ENCODE peak calls at places on chromosomes 11 and 22, in six cellular contexts. One of them, this sample, is unnamed. For H3K4me1, the result is how much of the 10 kb centered on the place peaks cover.

GRCh38 chr22:48811885-48812284 is 1015.8 kb downstream of the BRD1 start:
- DNase-seq in neuronal stem cell: no peak
- DNase-seq in H1: no peak
- DNase-seq in trophoblast cell: no peak
- DNase-seq in IMR-90: no peak
- DNase-seq in mesenchymal stem cell: no peak
- DNase-seq in this sample: no peak

GRCh38 chr11:91804057-91804456 is 420.6 kb upstream of the FAT3 start:
- DNase-seq in neuronal stem cell: no peak
- DNase-seq in mesenchymal stem cell: peak
- DNase-seq in trophoblast cell: peak
- DNase-seq in H1: peak
- DNase-seq in IMR-90: no peak
- DNase-seq in this sample: peak

GRCh38 chr11:92131289-92131890 is 93.2 kb upstream of the FAT3 start:
- DNase-seq in IMR-90: no peak
- DNase-seq in neuronal stem cell: no peak
- DNase-seq in H1: no peak
- DNase-seq in trophoblast cell: no peak
- DNase-seq in mesenchymal stem cell: peak
- DNase-seq in this sample: no peak

GRCh38 chr11:48134221-48134922 is 82.2 kb upstream of the OR4B1 start:
- DNase-seq in IMR-90: no peak
- DNase-seq in H1: no peak
- DNase-seq in neuronal stem cell: no peak
- DNase-seq in trophoblast cell: peak
- DNase-seq in mesenchymal stem cell: no peak
- DNase-seq in this sample: no peak

GRCh38 chr22:32708835-32709234 is 92.7 kb upstream of the TIMP3 start:
- DNase-seq in mesenchymal stem cell: no peak
- DNase-seq in H1: no peak
- DNase-seq in trophoblast cell: peak
- DNase-seq in IMR-90: peak
- DNase-seq in neuronal stem cell: no peak
- DNase-seq in this sample: no peak

GRCh38 chr11:27720277-27720830 is 20.1 kb upstream of the BDNF start:
- DNase-seq in IMR-90: peak
- DNase-seq in neuronal stem cell: peak
- DNase-seq in trophoblast cell: peak
- DNase-seq in mesenchymal stem cell: peak
- DNase-seq in H1: peak
- DNase-seq in this sample: peak

GRCh38 chr11:13344818-13345217 is 67.2 kb downstream of the BMAL1 start:
- DNase-seq in trophoblast cell: no peak
- DNase-seq in mesenchymal stem cell: no peak
- DNase-seq in IMR-90: no peak
- DNase-seq in H1: no peak
- DNase-seq in neuronal stem cell: no peak
- DNase-seq in this sample: no peak

GRCh38 chr11:126461096-126461440 is 105.6 kb downstream of the ST3GAL4 start:
- DNase-seq in mesenchymal stem cell: no peak
- DNase-seq in H1: no peak
- DNase-seq in trophoblast cell: no peak
- DNase-seq in IMR-90: no peak
- DNase-seq in neuronal stem cell: no peak
- DNase-seq in this sample: no peak

GRCh38 chr11:9868641-9869040 is 204.8 kb downstream of the SWAP70 start:
- DNase-seq in neuronal stem cell: no peak
- DNase-seq in trophoblast cell: peak
- DNase-seq in H1: no peak
- DNase-seq in mesenchymal stem cell: no peak
- DNase-seq in IMR-90: no peak
- DNase-seq in this sample: no peak

GRCh38 chr11:35235498-35235897 is 96.5 kb downstream of the CD44 start:
- DNase-seq in mesenchymal stem cell: no peak
- DNase-seq in trophoblast cell: no peak
- DNase-seq in H1: no peak
- DNase-seq in IMR-90: no peak
- DNase-seq in neuronal stem cell: no peak
- DNase-seq in this sample: no peak

GRCh38 chr11:75606099-75606498 is 44.0 kb downstream of the SERPINH1 start:
- DNase-seq in IMR-90: no peak
- DNase-seq in trophoblast cell: no peak
- DNase-seq in H1: no peak
- DNase-seq in neuronal stem cell: no peak
- DNase-seq in mesenchymal stem cell: no peak
- DNase-seq in this sample: no peak

GRCh38 chr11:115170133-115170815 is 333.9 kb downstream of the CADM1 start:
- DNase-seq in trophoblast cell: peak
- DNase-seq in H1: peak
- DNase-seq in IMR-90: peak
- DNase-seq in mesenchymal stem cell: peak
- DNase-seq in neuronal stem cell: peak
- DNase-seq in this sample: no peak

GRCh38 chr22:46359362-46359761 is 23.8 kb downstream of the TRMU start:
- DNase-seq in IMR-90: no peak
- DNase-seq in H1: no peak
- DNase-seq in trophoblast cell: no peak
- DNase-seq in mesenchymal stem cell: no peak
- DNase-seq in neuronal stem cell: no peak
- DNase-seq in this sample: no peak

GRCh38 chr11:87301785-87302540 is 264.2 kb downstream of the TMEM135 start:
- DNase-seq in IMR-90: peak
- DNase-seq in H1: no peak
- DNase-seq in trophoblast cell: no peak
- DNase-seq in neuronal stem cell: no peak
- DNase-seq in mesenchymal stem cell: no peak
- DNase-seq in this sample: no peak

GRCh38 chr11:18204220-18204619 is 31.6 kb downstream of the MRGPRX4 start:
- DNase-seq in trophoblast cell: no peak
- DNase-seq in mesenchymal stem cell: no peak
- DNase-seq in neuronal stem cell: no peak
- DNase-seq in IMR-90: no peak
- DNase-seq in H1: no peak
- DNase-seq in this sample: no peak

GRCh38 chr22:45262931-45263789 is 21.6 kb upstream of the UPK3A start:
- DNase-seq in IMR-90: no peak
- DNase-seq in mesenchymal stem cell: no peak
- DNase-seq in neuronal stem cell: no peak
- DNase-seq in trophoblast cell: peak
- DNase-seq in H1: no peak
- DNase-seq in this sample: no peak

GRCh38 chr22:38078046-38078840 is 5.7 kb downstream of the SLC16A8 start:
- DNase-seq in IMR-90: no peak
- DNase-seq in trophoblast cell: no peak
- DNase-seq in neuronal stem cell: no peak
- DNase-seq in H1: no peak
- DNase-seq in mesenchymal stem cell: no peak
- DNase-seq in this sample: no peak

GRCh38 chr11:134664863-134665535 is 253.0 kb upstream of the B3GAT1 start:
- DNase-seq in mesenchymal stem cell: no peak
- DNase-seq in neuronal stem cell: no peak
- DNase-seq in H1: peak
- DNase-seq in trophoblast cell: no peak
- DNase-seq in IMR-90: no peak
- DNase-seq in this sample: no peak

GRCh38 chr22:43313497-43314474 is 29.4 kb downstream of the SCUBE1 start:
- DNase-seq in mesenchymal stem cell: peak
- DNase-seq in IMR-90: no peak
- DNase-seq in trophoblast cell: peak
- DNase-seq in neuronal stem cell: no peak
- DNase-seq in H1: no peak
- DNase-seq in this sample: no peak

GRCh38 chr11:71946144-71946571 is 17.3 kb downstream of the RNF121 start:
- DNase-seq in neuronal stem cell: no peak
- DNase-seq in H1: no peak
- DNase-seq in trophoblast cell: peak
- DNase-seq in mesenchymal stem cell: peak
- DNase-seq in IMR-90: peak
- DNase-seq in this sample: no peak

GRCh38 chr11:88338223-88338661 is 706 bp upstream of the CTSC start:
- DNase-seq in trophoblast cell: peak
- DNase-seq in H1: no peak
- DNase-seq in mesenchymal stem cell: peak
- DNase-seq in IMR-90: peak
- DNase-seq in neuronal stem cell: no peak
- DNase-seq in this sample: no peak

GRCh38 chr22:38034278-38034882 is 22.8 kb upstream of the PICK1 start:
- DNase-seq in H1: peak
- DNase-seq in mesenchymal stem cell: peak
- DNase-seq in IMR-90: peak
- DNase-seq in neuronal stem cell: peak
- DNase-seq in trophoblast cell: peak
- DNase-seq in this sample: peak

GRCh38 chr22:23670378-23671295 is 20.2 kb upstream of the RGL4 start:
- DNase-seq in trophoblast cell: no peak
- DNase-seq in IMR-90: no peak
- DNase-seq in mesenchymal stem cell: no peak
- DNase-seq in neuronal stem cell: no peak
- DNase-seq in H1: no peak
- DNase-seq in this sample: no peak

DNA sequence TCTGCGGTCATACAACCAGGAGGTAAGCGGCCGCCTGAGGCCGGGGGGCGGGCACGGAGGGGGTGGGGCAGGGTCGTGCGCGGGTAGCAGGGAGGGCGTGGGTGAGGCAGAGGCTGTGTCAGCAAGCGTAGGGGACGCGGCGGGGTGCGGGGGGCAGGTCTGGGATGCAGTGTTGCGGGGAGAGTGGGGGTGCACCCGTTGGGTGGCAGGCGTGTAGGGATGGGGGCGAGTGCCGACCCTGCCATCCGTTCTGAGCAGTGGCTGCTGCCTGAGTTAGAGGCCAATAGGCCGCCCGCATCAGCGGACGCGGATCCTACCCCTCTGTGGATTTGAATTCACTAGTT is 1.4 kb downstream of the RIC8A start:
- DNase-seq in mesenchymal stem cell: no peak
- DNase-seq in neuronal stem cell: no peak
- DNase-seq in trophoblast cell: peak
- DNase-seq in H1: no peak
- DNase-seq in IMR-90: no peak
- DNase-seq in this sample: no peak
- H3K4me1 ChIP-seq in mesenchymal stem cell: half or more
- H3K4me1 ChIP-seq in neuronal stem cell: under half
- H3K4me1 ChIP-seq in trophoblast cell: under half
- H3K4me1 ChIP-seq in H1: under half
- H3K4me1 ChIP-seq in IMR-90: under half
- H3K4me1 ChIP-seq in this sample: under half

GRCh38 chr11:65165847-65166317 is 4.2 kb upstream of the SPDYC start:
- DNase-seq in trophoblast cell: no peak
- DNase-seq in neuronal stem cell: no peak
- DNase-seq in H1: no peak
- DNase-seq in mesenchymal stem cell: no peak
- DNase-seq in IMR-90: no peak
- DNase-seq in this sample: no peak
- H4K91ac ChIP-seq in trophoblast cell: no peak
- H4K91ac ChIP-seq in neuronal stem cell: no peak
- H4K91ac ChIP-seq in H1: no peak
- H4K91ac ChIP-seq in mesenchymal stem cell: no peak
- H4K91ac ChIP-seq in IMR-90: peak
- H4K91ac ChIP-seq in this sample: no peak

GRCh38 chr11:76801736-76802135 is 18.6 kb downstream of the TSKU start:
- DNase-seq in mesenchymal stem cell: peak
- DNase-seq in H1: no peak
- DNase-seq in neuronal stem cell: no peak
- DNase-seq in trophoblast cell: no peak
- DNase-seq in IMR-90: peak
- DNase-seq in this sample: no peak

GRCh38 chr11:76803023-76803422 is 19.9 kb downstream of the TSKU start:
- DNase-seq in IMR-90: peak
- DNase-seq in H1: no peak
- DNase-seq in neuronal stem cell: no peak
- DNase-seq in mesenchymal stem cell: peak
- DNase-seq in trophoblast cell: peak
- DNase-seq in this sample: no peak

GRCh38 chr11:76802151-76802550 is 19.0 kb downstream of the TSKU start:
- DNase-seq in mesenchymal stem cell: peak
- DNase-seq in neuronal stem cell: no peak
- DNase-seq in trophoblast cell: no peak
- DNase-seq in IMR-90: no peak
- DNase-seq in H1: peak
- DNase-seq in this sample: no peak

GRCh38 chr11:76803811-76804600 is 20.9 kb downstream of the TSKU start:
- DNase-seq in H1: no peak
- DNase-seq in mesenchymal stem cell: peak
- DNase-seq in neuronal stem cell: no peak
- DNase-seq in IMR-90: peak
- DNase-seq in trophoblast cell: no peak
- DNase-seq in this sample: no peak

GRCh38 chr11:76802621-76803020 is 19.5 kb downstream of the TSKU start:
- DNase-seq in IMR-90: no peak
- DNase-seq in mesenchymal stem cell: no peak
- DNase-seq in trophoblast cell: no peak
- DNase-seq in H1: peak
- DNase-seq in neuronal stem cell: no peak
- DNase-seq in this sample: no peak
- H3K4me1 ChIP-seq in IMR-90: under half
- H3K4me1 ChIP-seq in mesenchymal stem cell: under half
- H3K4me1 ChIP-seq in trophoblast cell: under half
- H3K4me1 ChIP-seq in H1: under half
- H3K4me1 ChIP-seq in neuronal stem cell: under half
- H3K4me1 ChIP-seq in this sample: under half

GRCh38 chr11:65083834-65084597 is at the start of the genes CDCA5 and ZFPL1:
- DNase-seq in trophoblast cell: peak
- DNase-seq in H1: peak
- DNase-seq in IMR-90: peak
- DNase-seq in mesenchymal stem cell: peak
- DNase-seq in neuronal stem cell: peak
- DNase-seq in this sample: peak
- H4K91ac ChIP-seq in trophoblast cell: peak
- H4K91ac ChIP-seq in H1: peak
- H4K91ac ChIP-seq in IMR-90: peak
- H4K91ac ChIP-seq in mesenchymal stem cell: peak
- H4K91ac ChIP-seq in neuronal stem cell: no peak
- H4K91ac ChIP-seq in this sample: no peak

GRCh38 chr11:124754710-124755109 is 2.7 kb upstream of the VSIG2 start:
- DNase-seq in neuronal stem cell: no peak
- DNase-seq in trophoblast cell: no peak
- DNase-seq in H1: no peak
- DNase-seq in mesenchymal stem cell: no peak
- DNase-seq in IMR-90: no peak
- DNase-seq in this sample: no peak
- H3K4me1 ChIP-seq in neuronal stem cell: under half
- H3K4me1 ChIP-seq in trophoblast cell: under half
- H3K4me1 ChIP-seq in H1: under half
- H3K4me1 ChIP-seq in mesenchymal stem cell: under half
- H3K4me1 ChIP-seq in IMR-90: under half
- H3K4me1 ChIP-seq in this sample: under half

GRCh38 chr11:123083623-123084029 is 21.7 kb upstream of the HSPA8 start:
- DNase-seq in trophoblast cell: peak
- DNase-seq in neuronal stem cell: no peak
- DNase-seq in H1: no peak
- DNase-seq in IMR-90: peak
- DNase-seq in mesenchymal stem cell: peak
- DNase-seq in this sample: no peak
- H4K91ac ChIP-seq in trophoblast cell: no peak
- H4K91ac ChIP-seq in neuronal stem cell: no peak
- H4K91ac ChIP-seq in H1: no peak
- H4K91ac ChIP-seq in IMR-90: no peak
- H4K91ac ChIP-seq in mesenchymal stem cell: no peak
- H4K91ac ChIP-seq in this sample: no peak